ENCODE peak calls at places on chromosome X, in nine cellular contexts. Z is mesothelial cell of epicardium, S is DMS153, X is AG08395, D is hypothalamus, L is GM23338, K is H4, R is H54, B is AG20443. V is an unnamed sample.

GRCh38 chrX:71546879-71547278 is 14.0 kb downstream of the OGT start:
- DNase-seq in S (no peak), D (no peak), B (no peak), L (no peak), X (no peak), Z (no peak), K (no peak), R (no peak), V (no peak)

GRCh38 chrX:113741744-113742143 is 842.1 kb upstream of the HTR2C start:
- DNase-seq in R (no peak), B (peak; percentile 40), S (no peak), D (no peak), K (peak; percentile 35), X (peak; percentile 26), Z (no peak), L (peak; percentile 38), V (no peak)

GRCh38 chrX:118183606-118184005 is 67.0 kb upstream of the KLHL13 start:
- DNase-seq in K (no peak), D (no peak), X (no peak), L (peak; percentile 45), S (no peak), Z (no peak), R (no peak), B (no peak), V (no peak)

GRCh38 chrX:129787336-129788055 is 7.7 kb downstream of the SASH3 start:
- DNase-seq in X (no peak), R (no peak), K (no peak), L (no peak), D (no peak), Z (no peak), S (no peak), B (no peak), V (no peak)

GRCh38 chrX:130330706-130331105 is 9.0 kb upstream of the SLC25A14 start:
- DNase-seq in S (peak; percentile 60), Z (no peak), D (peak; percentile 14), X (peak; percentile 34), L (peak; percentile 79), K (peak; percentile 49), B (peak; percentile 43), R (peak; percentile 27), V (peak; percentile 42)

GRCh38 chrX:80285131-80285773 is 135.0 kb upstream of the TENT5D start:
- DNase-seq in L (peak; percentile 61), D (no peak), K (peak; percentile 52), R (no peak), S (no peak), X (no peak), B (peak; percentile 2), Z (no peak), V (no peak)

GRCh38 chrX:132965461-132965860 is 7.0 kb upstream of the HS6ST2 start:
- DNase-seq in L (no peak), D (no peak), R (no peak), B (no peak), Z (no peak), X (no peak), K (no peak), S (no peak), V (no peak)

GRCh38 chrX:55072286-55072685 is 2.5 kb upstream of the PAGE2B start:
- DNase-seq in X (no peak), R (no peak), D (no peak), S (no peak), Z (no peak), L (no peak), K (no peak), B (no peak), V (no peak)

GRCh38 chrX:110142096-110142495 is 139.2 kb downstream of the TMEM164 start:
- DNase-seq in L (no peak), S (no peak), B (peak; percentile 15), R (no peak), Z (no peak), D (no peak), K (no peak), X (no peak), V (peak; percentile 55)